ENCODE peak calls at places on chromosomes 12 and 14, in four cellular contexts. E is H9, D is mesendoderm, L is H1. U is an unnamed sample.

GRCh38 chr14:100155049-100155621 is 4.3 kb downstream of the DEGS2 start:
- DNase-seq in E (peak; percentile 92), L (peak; percentile 93), D (peak; percentile 88), U (peak; percentile 23)

GRCh38 chr14:105203057-105203494 is 22.0 kb upstream of the NUDT14 start:
- DNase-seq in L (peak; percentile 91), E (peak; percentile 78), D (peak; percentile 51), U (peak; percentile 90)

GRCh38 chr12:74689071-74689655 is 151.5 kb downstream of the ATXN7L3B start:
- DNase-seq in E (no peak), D (peak; percentile 43), L (no peak), U (peak; percentile 73)

GRCh38 chr14:65927871-65928270 is 515.3 kb downstream of the FUT8 start:
- DNase-seq in L (no peak), D (peak; percentile 85), E (no peak), U (peak; percentile 38)

GRCh38 chr12:20280515-20280914 is 87.8 kb upstream of the PDE3A start:
- DNase-seq in D (no peak), E (no peak), L (no peak), U (no peak)

GRCh38 chr12:6461401-6462233 is 8.9 kb downstream of the VAMP1 start:
- DNase-seq in E (no peak), D (no peak), L (no peak), U (no peak)

GRCh38 chr14:89186850-89187376 is 230.1 kb downstream of the FOXN3 start:
- DNase-seq in L (no peak), D (peak; percentile 33), E (no peak), U (no peak)

GRCh38 chr12:63066782-63067181 is 84.2 kb downstream of the AVPR1A start:
- DNase-seq in D (peak; percentile 29), E (peak; percentile 48), L (no peak), U (no peak)

GRCh38 chr12:93208011-93208410 is 169.7 kb upstream of the NUDT4 start:
- DNase-seq in E (no peak), D (no peak), L (no peak), U (no peak)

GRCh38 chr12:80353254-80353653 is 90.8 kb upstream of the PTPRQ start:
- DNase-seq in D (no peak), E (no peak), L (no peak), U (peak; percentile 49)

GRCh38 chr14:64294672-64295413 is 672 bp upstream of the ESR2 start:
- DNase-seq in L (peak; percentile 97), E (peak; percentile 87), D (peak; percentile 73), U (peak; percentile 23)

GRCh38 chr14:28361486-28361885 is 405.1 kb upstream of the FOXG1 start:
- DNase-seq in E (no peak), D (peak; percentile 8), L (no peak), U (no peak)

GRCh38 chr14:54935958-54936357 is 33.3 kb upstream of the GCH1 start:
- DNase-seq in D (no peak), E (no peak), L (no peak), U (peak; percentile 48)

GRCh38 chr12:12263909-12264308 is 2.9 kb downstream of the LRP6 start:
- DNase-seq in E (no peak), L (no peak), D (no peak), U (no peak)

GRCh38 chr12:12265571-12266388 is 1.1 kb downstream of the LRP6 start:
- DNase-seq in D (peak; percentile 56), L (no peak), E (no peak), U (peak; percentile 39)

GRCh38 chr12:12266389-12266872 is 413 bp downstream of the LRP6 start:
- DNase-seq in L (no peak), D (peak; percentile 81), E (no peak), U (no peak)

GRCh38 chr12:12266873-12267634 is at the start of gene LRP6:
- DNase-seq in D (peak; percentile 97), E (peak; percentile 94), L (peak; percentile 94), U (peak; percentile 89)

DNA sequence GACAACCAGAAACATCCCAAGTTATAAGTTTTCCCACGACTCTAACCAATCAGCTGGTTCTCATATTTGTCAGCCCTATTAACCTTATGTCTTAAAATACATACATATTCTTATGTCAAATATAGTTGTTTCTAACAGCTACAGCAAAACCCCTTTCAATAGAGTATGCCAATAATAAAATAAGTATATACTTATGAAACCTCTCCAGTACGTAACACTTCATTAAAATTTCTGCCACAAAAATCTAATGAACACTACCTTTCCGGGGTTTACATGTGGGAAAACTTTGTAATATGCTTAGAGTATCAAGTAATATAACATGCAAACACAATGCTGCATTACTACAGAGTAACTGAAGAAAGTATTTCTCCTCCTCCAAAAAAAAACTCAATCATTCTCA is 1.8 kb downstream of the LRP6 start:
- DNase-seq in E (no peak), D (no peak), L (no peak), U (no peak)
- H3K79me2 ChIP-seq in E (peaks cover 37% of the 10 kb centered on the region), D (peaks cover 54% of the 10 kb centered on the region), L (peaks cover 43% of the 10 kb centered on the region), U (peaks cover 16% of the 10 kb centered on the region)

GRCh38 chr12:52213541-52214420 is 19.3 kb upstream of the KRT7 start:
- DNase-seq in E (peak; percentile 96), L (peak; percentile 99), D (peak; percentile 89), U (peak; percentile 97)
- H3K4ac ChIP-seq in E (no peak overlapping the region), L (no peak overlapping the region), D (no peak overlapping the region), U (no peak overlapping the region)

DNA sequence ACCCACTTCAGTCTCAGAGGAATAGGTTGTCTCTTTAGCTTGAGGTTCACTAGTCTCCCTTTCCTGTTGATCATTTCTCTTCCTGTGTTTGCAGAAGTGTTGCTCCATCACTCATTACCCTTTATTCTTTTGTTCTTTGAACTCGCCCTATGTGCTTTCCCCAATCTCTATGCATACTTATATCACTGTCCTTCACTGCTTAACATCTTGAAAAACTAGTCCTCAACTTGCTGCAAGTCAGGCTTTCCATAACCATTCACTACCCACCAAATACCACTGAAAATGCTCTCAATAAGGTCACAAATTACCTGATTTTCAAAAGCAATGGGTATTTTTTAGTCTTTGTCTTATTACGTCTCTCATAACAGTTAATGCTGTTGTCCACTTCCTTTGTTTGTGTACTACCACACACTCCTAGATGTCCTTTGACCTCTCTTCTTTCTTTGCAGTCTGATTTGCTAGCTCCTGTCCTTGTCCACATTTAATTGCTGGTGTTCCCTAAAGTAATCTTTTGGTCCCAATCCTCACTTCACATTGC is 80.8 kb downstream of the RIC8B start:
- DNase-seq in L (no peak), D (no peak), E (no peak), U (no peak)
- H3K79me2 ChIP-seq in L (no peaks in the 10 kb centered on the region), D (no peaks in the 10 kb centered on the region), E (no peaks in the 10 kb centered on the region), U (no peaks in the 10 kb centered on the region)

DNA sequence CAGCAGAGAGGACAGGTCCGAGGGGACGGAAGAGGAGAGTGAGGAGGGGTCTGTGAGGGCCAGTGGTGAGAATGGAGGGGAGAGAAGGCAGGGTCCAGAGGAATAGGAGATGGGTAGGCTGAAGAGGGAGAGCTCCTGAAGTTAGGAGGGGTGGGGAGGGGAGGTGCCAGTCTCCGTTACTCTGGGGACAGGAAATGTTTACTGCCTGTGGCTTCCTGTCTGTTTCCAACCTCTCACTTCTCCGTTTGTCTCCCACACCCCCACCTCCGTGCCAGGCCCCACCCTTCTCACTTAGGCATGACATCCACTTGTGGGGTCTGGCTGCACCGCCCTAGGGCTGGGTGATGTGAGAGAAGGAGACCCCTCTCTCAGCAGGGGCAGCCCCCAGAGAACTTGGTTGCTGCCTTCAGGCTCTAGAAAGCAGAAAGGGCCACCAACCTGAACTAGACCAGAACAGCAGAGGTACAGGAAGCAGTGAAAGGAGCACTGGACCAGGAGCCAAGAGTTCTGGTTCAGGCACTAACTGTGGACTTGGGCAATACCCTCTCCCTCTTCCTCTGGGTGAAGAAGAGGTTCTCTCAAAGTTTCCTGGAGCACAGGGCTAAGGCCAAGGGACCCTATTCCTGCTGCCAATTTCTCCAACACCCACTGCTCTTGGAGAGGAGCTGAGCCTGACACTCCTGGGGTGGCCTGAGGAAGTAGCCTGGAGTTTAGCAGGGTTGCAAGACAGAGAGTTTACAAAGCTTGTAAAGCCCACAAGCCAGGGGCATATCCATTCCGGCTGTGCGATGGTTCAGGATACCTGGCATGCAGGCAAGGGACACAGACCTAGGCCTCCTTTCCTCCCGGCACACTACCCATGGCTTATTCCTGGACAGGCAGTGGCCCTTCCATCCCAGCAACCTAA is 5.5 kb downstream of the ITGA5 start:
- DNase-seq in D (peak; percentile 85), L (no peak), E (no peak), U (no peak)
- H3K4ac ChIP-seq in D (no peak overlapping the region), L (no peak overlapping the region), E (no peak overlapping the region), U (no peak overlapping the region)

GRCh38 chr14:37512173-37512572 is 82.9 kb downstream of the FOXA1 start:
- DNase-seq in L (no peak), E (no peak), D (no peak), U (no peak)
- H3K79me2 ChIP-seq in L (no peaks in the 10 kb centered on the region), E (no peaks in the 10 kb centered on the region), D (no peaks in the 10 kb centered on the region), U (no peaks in the 10 kb centered on the region)

GRCh38 chr12:113184900-113185179 is 438 bp downstream of the DDX54 start:
- DNase-seq in E (peak; percentile 94), D (peak; percentile 93), L (peak; percentile 89), U (peak; percentile 73)
- H3K4ac ChIP-seq in E (no peak overlapping the region), D (peak overlapping the region; percentile 99), L (peak overlapping the region; percentile 87), U (peak overlapping the region; percentile 85)